ENCODE peak calls at places on chromosomes 2 and 18, in ten cellular contexts. E, G, P, K, S, L, V, W, N and Z are unnamed samples.

GRCh38 chr2:208407667-208408066 is 1.1 kb downstream of the PTH2R start:
- DNase-seq in E (peak; percentile 27), G (no peak), P (no peak), K (peak; percentile 36), S (peak; percentile 12), L (no peak), V (peak; percentile 31), W (no peak), N (peak; percentile 26), Z (no peak)

GRCh38 chr2:215619022-215619958 is 183.4 kb upstream of the FN1 start:
- DNase-seq in E (peak; percentile 32), G (no peak), P (peak; percentile 94), K (peak; percentile 56), S (no peak), L (no peak), V (no peak), W (no peak), N (peak; percentile 83), Z (no peak)

GRCh38 chr2:42324949-42325348 is 36.1 kb downstream of the COX7A2L start:
- DNase-seq in E (no peak), G (no peak), P (no peak), K (no peak), S (no peak), L (no peak), V (no peak), W (no peak), N (no peak), Z (no peak)

GRCh38 chr2:232658217-232658785 is 24.9 kb downstream of the EFHD1 start:
- DNase-seq in E (no peak), G (no peak), P (no peak), K (no peak), S (no peak), L (no peak), V (no peak), W (no peak), N (peak; percentile 34), Z (no peak)

GRCh38 chr2:132582360-132582759 is 87.6 kb downstream of the LYPD1 start:
- DNase-seq in E (no peak), G (no peak), P (peak; percentile 59), K (no peak), S (no peak), L (no peak), V (no peak), W (no peak), N (no peak), Z (no peak)

GRCh38 chr2:25666218-25666617 is 7.2 kb downstream of the DTNB start:
- DNase-seq in E (no peak), G (no peak), P (no peak), K (no peak), S (no peak), L (no peak), V (no peak), W (no peak), N (no peak), Z (no peak)

GRCh38 chr2:76280676-76281075 is 570.0 kb upstream of the GCFC2 start:
- DNase-seq in E (no peak), G (no peak), P (no peak), K (no peak), S (no peak), L (no peak), V (no peak), W (no peak), N (no peak), Z (no peak)

GRCh38 chr2:99961567-99961913 is 180.8 kb downstream of the AFF3 start:
- DNase-seq in E (no peak), G (no peak), P (no peak), K (no peak), S (no peak), L (no peak), V (no peak), W (no peak), N (no peak), Z (no peak)

GRCh38 chr2:164599954-164600589 is 21.2 kb downstream of the GRB14 start:
- DNase-seq in E (peak; percentile 38), G (no peak), P (peak; percentile 55), K (peak; percentile 62), S (peak; percentile 19), L (no peak), V (no peak), W (no peak), N (peak; percentile 26), Z (no peak)

GRCh38 chr2:119293254-119293653 is 69.6 kb downstream of the STEAP3 start:
- DNase-seq in E (no peak), G (no peak), P (no peak), K (no peak), S (no peak), L (no peak), V (no peak), W (no peak), N (no peak), Z (no peak)

GRCh38 chr2:158501301-158501700 is 44.5 kb downstream of the PKP4 start:
- DNase-seq in E (no peak), G (no peak), P (no peak), K (no peak), S (no peak), L (no peak), V (no peak), W (no peak), N (no peak), Z (no peak)

GRCh38 chr18:54806526-54806925 is 21.8 kb upstream of the RAB27B start:
- DNase-seq in E (no peak), G (no peak), P (peak; percentile 56), K (no peak), S (no peak), L (no peak), V (no peak), W (no peak), N (no peak), Z (no peak)

GRCh38 chr2:201984800-201985525 is 48.7 kb upstream of the FZD7 start:
- DNase-seq in E (peak; percentile 41), G (no peak), P (no peak), K (no peak), S (no peak), L (no peak), V (peak; percentile 86), W (no peak), N (no peak), Z (no peak)